ENCODE peak calls at places on chromosomes 5 and 9, in nine cellular contexts. J is CD8-positive, alpha-beta memory T cell; X is adrenal gland; Q is caudate nucleus; A is fibroblast of lung; W is CD4-positive, alpha-beta T cell; F is OCI-LY7; K is tibial artery; B is mesendoderm. E is an unnamed sample.

GRCh38 chr5:105970919-105971318 is 1699.8 kb downstream of the EFNA5 start:
- DNase-seq in J (no peak), X (no peak), Q (no peak), A (no peak), W (no peak), F (no peak), K (no peak), B (no peak), E (no peak)

GRCh38 chr5:57176350-57176857 is 2.5 kb downstream of the GPBP1 start:
- DNase-seq in J (no peak), X (no peak), Q (no peak), A (peak; percentile 89), W (no peak), F (no peak), K (no peak), B (no peak), E (no peak)

GRCh38 chr5:53111139-53111538 is 1.6 kb upstream of the MOCS2 start:
- DNase-seq in J (no peak), X (no peak), Q (no peak), A (no peak), W (no peak), F (no peak), K (no peak), B (no peak), E (no peak)

GRCh38 chr5:75007537-75007847 is 44.9 kb downstream of the GCNT4 start:
- DNase-seq in J (no peak), X (no peak), Q (no peak), A (peak; percentile 10), W (no peak), F (no peak), K (no peak), B (peak; percentile 29), E (no peak)

GRCh38 chr5:932151-932627 is 39.5 kb downstream of the TRIP13 start:
- DNase-seq in J (no peak), X (no peak), Q (no peak), A (no peak), W (peak; percentile 26), F (no peak), K (peak; percentile 1), B (no peak), E (no peak)

GRCh38 chr9:130933114-130934046 is 5.7 kb downstream of the FIBCD1 start:
- DNase-seq in J (no peak), X (peak; percentile 83), Q (no peak), A (peak; percentile 81), W (no peak), F (no peak), K (no peak), B (no peak), E (no peak)

GRCh38 chr5:8861764-8862163 is 684.1 kb downstream of the SEMA5A start:
- DNase-seq in J (no peak), X (no peak), Q (no peak), A (no peak), W (no peak), F (no peak), K (no peak), B (no peak), E (no peak)

GRCh38 chr9:21993007-21993406 is 1.2 kb downstream of the CDKN2A start:
- DNase-seq in J (no peak), X (no peak), Q (no peak), A (no peak), W (no peak), F (no peak), K (no peak), B (no peak), E (no peak)

GRCh38 chr5:8321272-8321671 is 452.3 kb downstream of the MTRR start:
- DNase-seq in J (no peak), X (no peak), Q (no peak), A (no peak), W (no peak), F (no peak), K (no peak), B (no peak), E (no peak)

GRCh38 chr9:127121628-127122175 is 733 bp downstream of the ANGPTL2 start:
- DNase-seq in J (no peak), X (peak; percentile 27), Q (no peak), A (peak; percentile 38), W (no peak), F (no peak), K (no peak), B (peak; percentile 50), E (no peak)

GRCh38 chr5:116696356-116696755 is 121.7 kb upstream of the SEMA6A start:
- DNase-seq in J (no peak), X (no peak), Q (no peak), A (peak; percentile 13), W (no peak), F (no peak), K (no peak), B (peak; percentile 50), E (no peak)

GRCh38 chr9:133844876-133845658 is 106.9 kb upstream of the SARDH start:
- DNase-seq in J (no peak), X (peak; percentile 97), Q (no peak), A (peak; percentile 68), W (no peak), F (no peak), K (peak; percentile 70), B (no peak), E (no peak)

GRCh38 chr5:178384815-178385471 is 152.3 kb upstream of the PHYKPL start:
- DNase-seq in J (no peak), X (no peak), Q (no peak), A (no peak), W (no peak), F (no peak), K (no peak), B (no peak), E (no peak)

GRCh38 chr9:120410925-120411501 is 169.0 kb downstream of the CDK5RAP2 start:
- DNase-seq in J (no peak), X (no peak), Q (no peak), A (no peak), W (no peak), F (no peak), K (no peak), B (no peak), E (no peak)

GRCh38 chr5:170150713-170151104 is 45.0 kb downstream of the FOXI1 start:
- DNase-seq in J (no peak), X (no peak), Q (no peak), A (no peak), W (no peak), F (no peak), K (no peak), B (no peak), E (no peak)

GRCh38 chr9:111700776-111701175 is 39.4 kb downstream of the GNG10 start:
- DNase-seq in J (no peak), X (no peak), Q (no peak), A (no peak), W (no peak), F (no peak), K (no peak), B (no peak), E (no peak)

GRCh38 chr5:141513021-141513626 is 24.2 kb downstream of the PCDHGC5 start:
- DNase-seq in J (no peak), X (peak; percentile 77), Q (no peak), A (peak; percentile 61), W (peak; percentile 46), F (peak; percentile 74), K (peak; percentile 48), B (peak; percentile 61), E (no peak)

GRCh38 chr9:108272350-108272899 is 583.4 kb downstream of the ACTL7B start:
- DNase-seq in J (no peak), X (peak; percentile 61), Q (peak; percentile 7), A (peak; percentile 80), W (no peak), F (peak; percentile 2), K (peak; percentile 51), B (peak; percentile 71), E (peak; percentile 59)

GRCh38 chr9:4335631-4336030 is 35.8 kb upstream of the GLIS3 start:
- DNase-seq in J (no peak), X (no peak), Q (no peak), A (no peak), W (no peak), F (no peak), K (no peak), B (no peak), E (no peak)

GRCh38 chr9:4333231-4333740 is 33.4 kb upstream of the GLIS3 start:
- DNase-seq in J (no peak), X (no peak), Q (no peak), A (peak; percentile 40), W (no peak), F (no peak), K (no peak), B (no peak), E (no peak)

GRCh38 chr9:4328723-4329122 is 28.9 kb upstream of the GLIS3 start:
- DNase-seq in J (no peak), X (no peak), Q (no peak), A (no peak), W (no peak), F (no peak), K (no peak), B (no peak), E (no peak)

GRCh38 chr9:4334439-4334838 is 34.6 kb upstream of the GLIS3 start:
- DNase-seq in J (no peak), X (peak; percentile 64), Q (peak; percentile 45), A (no peak), W (no peak), F (no peak), K (peak; percentile 22), B (peak; percentile 96), E (no peak)

GRCh38 chr9:4333787-4334186 is 33.9 kb upstream of the GLIS3 start:
- DNase-seq in J (no peak), X (no peak), Q (no peak), A (no peak), W (no peak), F (no peak), K (no peak), B (peak; percentile 74), E (no peak)
- H3K27ac ChIP-seq in J (no peak overlapping the region), X (peak overlapping the region; percentile 56), Q (peak overlapping the region; percentile 11), A (no peak overlapping the region), W (no peak overlapping the region), F (no peak overlapping the region), K (no peak overlapping the region), B (no peak overlapping the region), E (no peak overlapping the region)

DNA sequence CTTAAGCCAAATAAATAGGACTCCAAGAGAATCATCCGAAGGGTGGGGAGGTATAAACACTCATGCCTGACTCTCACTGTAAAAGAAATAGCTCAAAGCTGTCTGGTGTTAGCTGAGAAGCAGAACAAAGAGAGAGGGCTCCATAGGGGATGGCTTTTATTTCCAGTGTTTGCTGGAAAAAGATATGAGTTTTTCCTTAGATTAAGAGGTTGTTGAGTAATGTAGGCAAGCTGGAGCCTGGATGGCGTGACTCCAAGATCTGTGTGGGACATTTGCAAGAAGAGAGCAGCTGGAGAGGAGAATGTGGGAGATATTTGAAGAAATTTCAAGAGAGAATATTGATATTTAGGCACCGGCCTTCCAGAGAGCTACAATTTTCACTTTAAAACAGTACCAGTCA is 793.7 kb upstream of the RGMB start:
- DNase-seq in J (no peak), X (no peak), Q (no peak), A (peak; percentile 88), W (no peak), F (no peak), K (no peak), B (no peak), E (peak; percentile 21)
- H3K27ac ChIP-seq in J (no peak overlapping the region), X (no peak overlapping the region), Q (no peak overlapping the region), A (no peak overlapping the region), W (no peak overlapping the region), F (no peak overlapping the region), K (no peak overlapping the region), B (no peak overlapping the region), E (no peak overlapping the region)

GRCh38 chr5:79800979-79801827 is 111.6 kb downstream of the CMYA5 start:
- DNase-seq in J (no peak), X (no peak), Q (no peak), A (peak; percentile 22), W (no peak), F (peak; percentile 15), K (no peak), B (no peak), E (no peak)
- H3K27ac ChIP-seq in J (no peak overlapping the region), X (no peak overlapping the region), Q (no peak overlapping the region), A (no peak overlapping the region), W (no peak overlapping the region), F (no peak overlapping the region), K (no peak overlapping the region), B (no peak overlapping the region), E (no peak overlapping the region)

GRCh38 chr5:10690460-10690859 is 70.6 kb downstream of the DAP start:
- DNase-seq in J (no peak), X (no peak), Q (no peak), A (no peak), W (no peak), F (no peak), K (no peak), B (no peak), E (no peak)
- H3K27ac ChIP-seq in J (no peak overlapping the region), X (no peak overlapping the region), Q (no peak overlapping the region), A (no peak overlapping the region), W (no peak overlapping the region), F (no peak overlapping the region), K (no peak overlapping the region), B (no peak overlapping the region), E (no peak overlapping the region)